ENCODE peak calls at places on chromosomes 13 and 19, in four cellular contexts. R is H9, X is PC-9, H is neural progenitor cell. C is an unnamed sample.

GRCh38 chr19:45528149-45528743 is 21.0 kb downstream of the VASP start:
- DNase-seq in R (peak), X (peak), H (peak), C (no peak)

GRCh38 chr13:103931885-103932284 is 865.7 kb upstream of the SLC10A2 start:
- DNase-seq in R (no peak), X (no peak), H (no peak), C (no peak)

GRCh38 chr13:65787087-65787486 is 1443.0 kb downstream of the PCDH9 start:
- DNase-seq in R (no peak), X (no peak), H (no peak), C (no peak)

GRCh38 chr13:50124536-50125305 is 109.5 kb downstream of the KCNRG start:
- DNase-seq in R (peak), X (peak), H (peak), C (peak)

GRCh38 chr13:19059016-19059780 is 122.4 kb downstream of the TUBA3C start:
- DNase-seq in R (no peak), X (no peak), H (no peak), C (no peak)

GRCh38 chr13:47033216-47033615 is 136.4 kb upstream of the HTR2A start:
- DNase-seq in R (no peak), X (no peak), H (no peak), C (no peak)

GRCh38 chr19:43430142-43430710 is 15.5 kb downstream of the TEX101 start:
- DNase-seq in R (peak), X (peak), H (no peak), C (no peak)

GRCh38 chr13:101567841-101568240 is 115.4 kb downstream of the ITGBL1 start:
- DNase-seq in R (no peak), X (no peak), H (no peak), C (no peak)

GRCh38 chr19:46813570-46814358 is 25.4 kb upstream of the SLC1A5 start:
- DNase-seq in R (no peak), X (peak), H (no peak), C (no peak)

GRCh38 chr13:113413898-113414282 is 39.4 kb downstream of the ADPRHL1 start:
- DNase-seq in R (no peak), X (peak), H (peak), C (no peak)

GRCh38 chr19:4264812-4265211 is 14.3 kb upstream of the SHD start:
- DNase-seq in R (no peak), X (no peak), H (no peak), C (no peak)

GRCh38 chr13:100131863-100132574 is 43.1 kb downstream of the PCCA start:
- DNase-seq in R (no peak), X (no peak), H (no peak), C (no peak)

GRCh38 chr13:40780822-40781401 is 8.5 kb upstream of the SLC25A15 start:
- DNase-seq in R (peak), X (no peak), H (no peak), C (peak)
- TF ChIP-seq CTCF in R (peak), X (no peak), H (no peak), C (peak)

GRCh38 chr19:28598861-28599260 is 614.1 kb downstream of the UQCRFS1 start:
- DNase-seq in R (no peak), X (no peak), H (no peak), C (no peak)

GRCh38 chr19:28603453-28603852 is 609.5 kb downstream of the UQCRFS1 start:
- DNase-seq in R (no peak), X (no peak), H (no peak), C (peak)

GRCh38 chr19:28602675-28603298 is 610.2 kb downstream of the UQCRFS1 start:
- DNase-seq in R (no peak), X (no peak), H (no peak), C (no peak)

GRCh38 chr19:28605501-28606268 is 607.3 kb downstream of the UQCRFS1 start:
- DNase-seq in R (no peak), X (no peak), H (no peak), C (no peak)

DNA sequence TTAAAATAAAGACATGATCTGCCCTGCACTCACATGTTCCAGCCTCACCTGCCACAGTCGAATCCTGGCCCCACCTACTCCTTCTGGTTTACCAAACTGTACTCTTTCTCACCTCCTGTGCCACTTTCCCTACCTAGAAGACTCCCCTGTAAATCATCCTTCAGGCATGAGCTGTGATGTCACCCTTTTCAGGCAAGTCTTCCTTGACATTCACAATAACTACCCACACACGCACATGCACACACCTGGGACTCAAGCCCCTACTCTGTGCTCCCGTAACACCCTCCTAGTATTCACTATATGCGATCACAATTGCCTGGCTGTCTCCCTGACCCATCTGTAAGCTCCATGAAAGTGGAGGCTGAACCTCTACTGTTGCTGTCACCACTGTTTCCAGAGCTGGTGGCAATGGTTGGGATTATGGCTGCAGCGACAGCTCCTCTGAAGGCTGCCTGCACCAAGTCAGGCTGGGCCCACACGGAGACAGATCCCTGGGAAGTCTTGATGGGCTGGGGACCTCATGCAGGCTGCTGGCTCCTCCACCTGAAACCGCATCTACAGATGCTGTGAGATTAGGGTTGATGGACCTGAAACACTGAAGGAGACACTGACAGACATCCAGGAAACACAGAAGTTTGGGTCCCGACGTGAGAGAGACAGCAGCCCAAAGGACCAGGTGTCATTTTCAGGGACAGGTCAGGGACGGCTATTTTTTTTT is 611.1 kb downstream of the UQCRFS1 start:
- DNase-seq in R (no peak), X (no peak), H (no peak), C (peak)
- H3K4me2 ChIP-seq in R (no peak), X (no peak), H (no peak), C (peak)

DNA sequence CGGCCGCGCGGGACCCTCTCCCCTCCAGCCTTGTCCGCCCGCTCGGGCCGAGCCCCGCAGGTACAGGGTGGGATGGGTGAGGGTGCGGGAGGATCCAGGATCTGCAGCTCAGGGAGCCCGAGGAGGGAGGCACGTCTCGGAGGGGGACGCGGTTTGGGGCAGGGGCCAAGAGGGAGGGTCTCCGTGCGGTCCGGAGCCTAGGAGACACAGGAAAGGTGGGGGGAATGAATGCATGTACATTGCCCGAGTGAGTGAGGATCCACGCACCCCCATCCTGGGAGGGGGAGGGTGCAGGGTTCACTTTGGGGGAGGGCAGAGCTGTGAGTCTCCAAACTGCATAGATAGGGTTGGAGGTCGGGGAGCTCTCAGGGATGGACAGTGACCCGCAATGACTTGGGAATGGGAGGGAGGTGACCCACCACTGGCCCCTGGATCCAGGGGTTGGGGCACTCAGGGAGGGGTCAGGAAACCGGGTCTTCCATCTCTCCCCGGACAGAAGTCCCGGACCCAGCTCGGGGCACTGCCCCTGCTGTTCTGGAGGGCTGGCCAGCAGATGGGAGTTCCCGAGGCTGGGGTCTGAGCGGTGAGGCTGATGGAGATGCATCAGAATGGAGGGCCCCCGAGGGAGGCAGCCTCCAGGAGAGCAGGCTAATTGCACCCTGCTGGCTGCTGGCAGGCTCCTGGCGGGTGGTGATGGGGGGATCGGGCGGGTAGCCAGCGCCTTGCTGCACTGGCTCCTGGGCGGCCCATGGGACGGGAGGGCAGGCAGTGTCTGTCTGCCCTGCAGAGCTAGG is 548 bp downstream of the KCNN1 start:
- DNase-seq in R (no peak), X (no peak), H (peak), C (no peak)
- H2AFZ ChIP-seq in R (no peak), X (no peak), H (peak), C (no peak)

DNA sequence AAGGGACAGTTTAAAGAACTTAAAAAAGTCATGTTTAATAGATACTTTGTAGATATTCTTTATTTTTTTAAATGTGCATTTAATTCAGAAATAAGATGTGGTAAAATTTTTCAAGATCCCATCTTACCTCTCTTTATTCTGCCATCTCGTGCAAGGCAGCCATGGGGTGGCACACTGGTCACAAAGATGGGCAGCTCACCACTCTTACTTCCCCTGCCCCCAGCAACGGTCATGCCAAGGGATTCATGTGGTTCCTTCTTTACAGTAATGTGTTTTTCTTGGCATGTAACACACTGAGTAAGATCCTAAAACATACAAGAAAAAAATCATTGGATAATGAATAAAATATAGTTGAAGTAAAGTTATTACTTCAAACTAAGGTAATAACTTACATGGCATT is 64.2 kb downstream of the LNX2 start:
- DNase-seq in R (no peak), X (no peak), H (no peak), C (no peak)
- TF ChIP-seq CTCF in R (no peak), X (no peak), H (no peak), C (no peak)

DNA sequence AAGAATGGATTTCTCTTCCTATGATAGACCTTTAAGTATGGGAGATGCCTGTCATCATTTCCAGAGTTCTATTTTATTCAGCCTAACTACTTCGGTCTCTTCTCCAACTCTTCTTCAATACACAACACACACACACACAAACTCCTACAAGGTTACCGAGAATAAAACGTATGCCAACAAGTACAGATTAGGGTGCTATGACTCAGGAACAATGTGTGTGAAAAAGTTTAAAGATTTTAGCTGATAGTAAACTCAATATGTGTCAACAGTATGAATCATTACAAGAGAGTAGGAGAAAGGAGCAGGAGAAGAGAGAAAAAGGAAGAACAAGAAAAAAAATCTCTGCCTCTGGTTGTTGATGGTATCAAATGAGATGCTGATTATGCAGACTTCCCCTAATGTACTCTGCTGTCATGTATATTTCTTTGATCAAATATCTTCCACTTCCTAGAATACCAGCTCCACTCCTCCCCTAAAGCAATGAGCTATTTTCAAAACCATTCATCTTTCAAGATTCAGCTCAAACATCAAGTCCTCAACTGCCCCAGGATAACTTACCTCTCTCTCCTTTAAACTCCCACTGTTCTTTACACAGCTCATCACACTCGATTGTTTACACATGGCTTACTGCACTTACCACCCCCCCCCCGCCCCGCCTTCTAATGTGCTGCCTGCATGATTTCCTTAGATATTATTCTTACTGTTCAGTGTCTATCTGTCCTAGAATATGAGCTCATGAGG is 95.6 kb downstream of the FAM216B start:
- DNase-seq in R (no peak), X (no peak), H (no peak), C (no peak)
- H3K4me2 ChIP-seq in R (peak), X (peak), H (no peak), C (no peak)

GRCh38 chr19:36142046-36142445 is 2.2 kb downstream of the CAPNS1 start:
- DNase-seq in R (no peak), X (no peak), H (no peak), C (no peak)

GRCh38 chr19:36139120-36139472 is 770 bp upstream of the CAPNS1 start:
- DNase-seq in R (no peak), X (no peak), H (no peak), C (no peak)

GRCh38 chr19:36141039-36141914 is 1.4 kb downstream of the CAPNS1 start:
- DNase-seq in R (peak), X (peak), H (peak), C (peak)

GRCh38 chr19:36139473-36140288 is at the start of gene CAPNS1:
- DNase-seq in R (peak), X (peak), H (peak), C (peak)

GRCh38 chr19:36140289-36141038 is 598 bp downstream of the CAPNS1 start:
- DNase-seq in R (peak), X (peak), H (peak), C (peak)
- H2AFZ ChIP-seq in R (no peak), X (peak), H (peak), C (peak)

DNA sequence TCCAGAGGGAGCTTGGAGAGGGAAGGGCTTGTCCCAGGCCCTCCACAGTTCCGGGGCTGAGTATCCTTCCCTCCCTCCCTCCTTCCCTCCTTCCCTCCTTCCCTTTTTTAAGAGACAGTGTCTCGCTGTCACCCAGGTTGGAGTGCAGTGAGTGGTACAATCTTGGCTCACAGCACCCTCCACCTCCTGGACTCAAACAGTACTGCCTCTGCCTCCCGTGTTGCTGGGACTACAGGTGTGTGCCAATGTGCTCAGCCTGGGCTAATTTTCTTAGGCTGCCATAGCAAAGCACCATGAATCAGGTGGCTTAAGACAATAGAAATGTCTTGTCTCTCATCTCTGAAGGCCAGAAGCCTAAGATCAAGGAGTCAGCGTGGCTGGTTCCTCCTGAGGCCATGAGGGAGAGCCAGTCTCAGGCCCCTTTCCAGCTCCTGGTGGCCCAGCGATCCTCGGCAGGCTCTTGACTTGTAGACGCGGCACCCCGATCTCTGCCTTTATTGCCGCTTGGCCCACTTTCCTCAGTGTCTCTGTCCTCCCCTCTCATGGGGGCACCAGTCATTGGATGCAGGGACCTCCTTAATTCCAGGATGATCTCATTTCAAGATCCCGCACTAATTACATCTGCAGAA is 47.5 kb downstream of the CRTC1 start:
- DNase-seq in R (no peak), X (no peak), H (no peak), C (peak)
- TF ChIP-seq CTCF in R (no peak), X (no peak), H (no peak), C (no peak)

GRCh38 chr13:26962671-26963070 is 202.1 kb upstream of the GPR12 start:
- DNase-seq in R (no peak), X (no peak), H (no peak), C (no peak)

GRCh38 chr13:26965976-26966375 is 205.4 kb upstream of the GPR12 start:
- DNase-seq in R (no peak), X (no peak), H (no peak), C (no peak)

GRCh38 chr13:26964278-26965057 is 203.9 kb upstream of the GPR12 start:
- DNase-seq in R (no peak), X (peak), H (no peak), C (peak)

GRCh38 chr13:26967119-26968038 is 204.2 kb downstream of the USP12 start:
- DNase-seq in R (no peak), X (no peak), H (no peak), C (no peak)

DNA sequence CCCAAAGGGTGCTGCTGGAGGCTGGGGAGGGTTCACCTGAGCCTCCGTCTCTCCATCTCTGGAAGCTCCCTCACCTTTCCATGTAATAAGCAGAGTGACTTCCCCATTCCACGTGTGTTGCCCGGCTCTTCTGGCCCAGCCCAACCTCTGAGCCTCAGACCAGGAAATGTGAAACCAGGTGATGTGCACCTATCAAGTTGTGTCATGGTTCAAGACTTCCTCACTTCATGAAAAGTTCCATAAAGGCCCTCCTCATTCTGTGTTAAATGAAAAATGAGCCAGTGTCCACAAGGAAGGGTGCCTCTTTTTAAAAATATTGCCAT is 204.4 kb upstream of the GPR12 start:
- DNase-seq in R (no peak), X (no peak), H (no peak), C (no peak)
- H3K4me2 ChIP-seq in R (no peak), X (no peak), H (no peak), C (no peak)

C was measured in OCI-LY7.